ENCODE peak calls at places on chromosomes 1 and 21, in seven cellular contexts. N is IMR-90, Z is body of pancreas, G is heart left ventricle, A is H54, P is Peyer's patch, Q is H1. O is an unnamed sample.

GRCh38 chr1:157648317-157648716 is 50.4 kb upstream of the FCRL4 start:
- DNase-seq in Q (no peak), P (no peak), Z (no peak), N (no peak), G (no peak), A (no peak), O (no peak)

GRCh38 chr1:52659851-52660596 is 27.1 kb downstream of the SHISAL2A start:
- DNase-seq in A (no peak), Q (no peak), P (no peak), G (no peak), Z (no peak), N (no peak), O (no peak)

GRCh38 chr1:40712997-40713396 is 21.5 kb downstream of the NFYC start:
- DNase-seq in P (peak), G (no peak), N (no peak), Z (no peak), Q (no peak), A (no peak), O (no peak)

GRCh38 chr1:197144570-197145325 is 1.7 kb downstream of the ASPM start:
- DNase-seq in G (no peak), Z (no peak), A (no peak), P (no peak), N (peak), Q (no peak), O (no peak)

GRCh38 chr1:224761245-224761644 is 145.1 kb downstream of the CNIH3 start:
- DNase-seq in P (no peak), G (no peak), N (no peak), A (no peak), Q (no peak), Z (no peak), O (no peak)

GRCh38 chr1:58942759-58943191 is 158.9 kb upstream of the JUN start:
- DNase-seq in Z (peak), A (no peak), P (no peak), G (no peak), N (no peak), Q (no peak), O (no peak)

GRCh38 chr1:162905759-162906158 is 44.8 kb upstream of the CCDC190 start:
- DNase-seq in P (no peak), N (peak), Q (no peak), A (peak), G (no peak), Z (no peak), O (no peak)

GRCh38 chr1:38076038-38076437 is 29.4 kb upstream of the POU3F1 start:
- DNase-seq in N (peak), A (no peak), G (no peak), P (no peak), Q (peak), Z (no peak), O (no peak)

GRCh38 chr21:28725396-28725795 is 267.3 kb downstream of the LTN1 start:
- DNase-seq in Q (no peak), P (no peak), A (no peak), Z (no peak), G (no peak), N (no peak), O (no peak)

DNA sequence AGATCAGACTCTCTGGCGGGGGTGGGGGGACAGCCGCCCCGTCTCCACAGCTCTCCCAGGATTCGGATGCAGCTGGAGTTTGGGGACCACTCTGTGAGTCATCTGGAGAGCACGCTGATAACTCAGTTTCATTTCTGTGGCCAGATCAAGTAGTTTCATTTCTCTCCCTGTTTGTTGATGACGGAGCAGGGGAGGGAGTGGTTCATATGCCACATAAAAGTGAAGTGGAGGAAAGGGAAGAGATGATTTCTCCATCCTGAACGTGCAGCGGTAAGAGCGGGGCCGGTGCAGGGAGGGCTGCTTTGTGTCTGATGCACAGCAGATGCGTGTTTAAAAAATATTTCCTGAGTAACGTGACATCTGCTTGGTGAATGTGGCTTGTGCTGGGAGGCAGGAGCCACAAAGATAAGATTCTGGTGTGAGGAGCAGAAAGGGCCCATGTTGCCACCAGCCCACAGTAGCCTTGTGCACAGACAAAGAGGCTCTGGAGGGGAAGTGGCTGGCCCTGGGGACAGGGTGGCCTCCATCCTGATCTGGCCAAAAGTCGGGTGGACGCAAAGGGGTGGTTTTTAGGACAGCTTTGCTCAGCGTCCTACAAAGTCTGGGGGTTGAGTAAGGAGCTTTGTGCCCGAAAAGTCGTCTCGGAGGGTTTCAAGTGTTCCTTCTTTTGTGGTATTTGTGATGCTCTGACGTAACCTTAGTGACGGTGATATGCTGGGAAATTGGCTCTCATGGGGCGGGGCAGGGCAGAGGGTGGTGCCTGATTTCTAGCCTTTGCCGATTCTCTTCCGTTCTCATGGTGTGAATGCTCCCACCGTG is at the start of gene MX2:
- DNase-seq in Q (no peak), Z (peak), P (peak), N (peak), G (peak), A (peak), O (peak)
- TF ChIP-seq POLR2A in Q (no peak), Z (peak), P (no peak), N (no peak), G (no peak), A (peak), O (no peak)

GRCh38 chr21:15729674-15730483 is at the start of gene USP25:
- DNase-seq in N (peak), A (peak), Z (peak), P (peak), Q (peak), G (peak), O (peak)
- TF ChIP-seq POLR2A in N (peak), A (peak), Z (peak), P (peak), Q (peak), G (no peak), O (peak)

GRCh38 chr1:29237906-29238600 is 1.7 kb downstream of the PTPRU start:
- DNase-seq in Z (peak), G (peak), P (no peak), A (no peak), Q (peak), N (no peak), O (peak)
- TF ChIP-seq POLR2A in Z (no peak), G (no peak), P (no peak), A (no peak), Q (no peak), N (no peak), O (no peak)

GRCh38 chr1:168470821-168471473 is 72.8 kb downstream of the XCL2 start:
- DNase-seq in P (no peak), G (no peak), Q (no peak), N (peak), Z (no peak), A (peak), O (no peak)
- TF ChIP-seq POLR2A in P (no peak), G (no peak), Q (no peak), N (no peak), Z (no peak), A (no peak), O (no peak)

GRCh38 chr1:204151562-204152309 is at the start of gene ETNK2:
- DNase-seq in Q (peak), Z (peak), N (peak), P (no peak), A (peak), G (peak), O (peak)
- TF ChIP-seq POLR2A in Q (no peak), Z (no peak), N (no peak), P (no peak), A (no peak), G (no peak), O (no peak)